ENCODE peak calls at places on chromosomes 12 and 14, in five cellular contexts. X is sigmoid colon, M is bronchial epithelial cell, G is RWPE1, R is AG10803. Q is an unnamed sample.

GRCh38 chr14:50955373-50956043 is 11.2 kb upstream of the PYGL start:
- DNase-seq in X (peak; percentile 85), M (peak; percentile 100), G (peak; percentile 96), R (peak; percentile 96), Q (peak; percentile 52)

GRCh38 chr14:20671597-20672283 is 12.6 kb upstream of the RNASE4 start:
- DNase-seq in X (no peak), M (peak; percentile 18), G (no peak), R (no peak), Q (no peak)

GRCh38 chr12:81083906-81084513 is 6.1 kb downstream of the ACSS3 start:
- DNase-seq in X (no peak), M (no peak), G (no peak), R (no peak), Q (no peak)

GRCh38 chr14:97077253-97077653 is 280.1 kb downstream of the VRK1 start:
- DNase-seq in X (peak; percentile 68), M (peak; percentile 86), G (peak; percentile 77), R (peak; percentile 88), Q (peak; percentile 43)

GRCh38 chr12:94535614-94535932 is 75.9 kb upstream of the CEP83 start:
- DNase-seq in X (no peak), M (no peak), G (no peak), R (no peak), Q (no peak)

GRCh38 chr14:92692822-92693226 is 55.6 kb downstream of the LGMN start:
- DNase-seq in X (peak; percentile 89), M (peak; percentile 33), G (no peak), R (no peak), Q (no peak)

GRCh38 chr14:21026251-21026987 is 1.6 kb upstream of the NDRG2 start:
- DNase-seq in X (peak; percentile 82), M (no peak), G (no peak), R (no peak), Q (no peak)

GRCh38 chr14:28609228-28609828 is 157.3 kb upstream of the FOXG1 start:
- DNase-seq in X (no peak), M (peak; percentile 47), G (peak; percentile 29), R (peak; percentile 0), Q (peak; percentile 10)

GRCh38 chr12:104213952-104214351 is 1.6 kb upstream of the TXNRD1 start:
- DNase-seq in X (no peak), M (no peak), G (no peak), R (peak; percentile 99), Q (no peak)

GRCh38 chr14:94126800-94127199 is 2.6 kb downstream of the IFI27L2 start:
- DNase-seq in X (peak; percentile 36), M (no peak), G (no peak), R (no peak), Q (no peak)

GRCh38 chr14:53347046-53347445 is 193.9 kb upstream of the DDHD1 start:
- DNase-seq in X (no peak), M (no peak), G (no peak), R (no peak), Q (no peak)

GRCh38 chr12:47377414-47378221 is 297.9 kb upstream of the AMIGO2 start:
- DNase-seq in X (peak; percentile 99), M (peak; percentile 87), G (peak; percentile 46), R (peak; percentile 100), Q (no peak)

GRCh38 chr14:44778562-44778961 is 183.2 kb downstream of the KLHL28 start:
- DNase-seq in X (no peak), M (peak; percentile 29), G (no peak), R (peak; percentile 51), Q (no peak)

GRCh38 chr12:114404451-114405198 is 1.3 kb downstream of the TBX5 start:
- DNase-seq in X (no peak), M (no peak), G (no peak), R (no peak), Q (peak; percentile 20)

GRCh38 chr12:39780527-39781446 is 161.2 kb upstream of the ABCD2 start:
- DNase-seq in X (no peak), M (peak; percentile 7), G (no peak), R (no peak), Q (no peak)

GRCh38 chr12:115956674-115957073 is 320.8 kb downstream of the MED13L start:
- DNase-seq in X (no peak), M (peak; percentile 12), G (no peak), R (no peak), Q (no peak)

GRCh38 chr12:56521590-56522371 is at the start of gene RBMS2:
- DNase-seq in X (peak; percentile 95), M (peak; percentile 85), G (peak; percentile 77), R (peak; percentile 91), Q (peak; percentile 62)

GRCh38 chr12:100356646-100357223 is at the start of gene SLC17A8:
- DNase-seq in X (no peak), M (no peak), G (no peak), R (no peak), Q (no peak)

GRCh38 chr14:55881577-55882241 is 236.5 kb upstream of the PELI2 start:
- DNase-seq in X (no peak), M (peak; percentile 16), G (peak; percentile 24), R (peak; percentile 36), Q (no peak)

GRCh38 chr12:85413266-85413665 is 133.2 kb downstream of the ALX1 start:
- DNase-seq in X (no peak), M (peak; percentile 16), G (no peak), R (no peak), Q (no peak)

GRCh38 chr14:95710106-95710505 is 3.8 kb downstream of the TCL1A start:
- DNase-seq in X (no peak), M (no peak), G (no peak), R (no peak), Q (no peak)

GRCh38 chr14:95711476-95712176 is 2.3 kb downstream of the TCL1A start:
- DNase-seq in X (no peak), M (no peak), G (no peak), R (no peak), Q (no peak)

GRCh38 chr14:95712398-95712797 is 1.5 kb downstream of the TCL1A start:
- DNase-seq in X (no peak), M (no peak), G (no peak), R (no peak), Q (no peak)

DNA sequence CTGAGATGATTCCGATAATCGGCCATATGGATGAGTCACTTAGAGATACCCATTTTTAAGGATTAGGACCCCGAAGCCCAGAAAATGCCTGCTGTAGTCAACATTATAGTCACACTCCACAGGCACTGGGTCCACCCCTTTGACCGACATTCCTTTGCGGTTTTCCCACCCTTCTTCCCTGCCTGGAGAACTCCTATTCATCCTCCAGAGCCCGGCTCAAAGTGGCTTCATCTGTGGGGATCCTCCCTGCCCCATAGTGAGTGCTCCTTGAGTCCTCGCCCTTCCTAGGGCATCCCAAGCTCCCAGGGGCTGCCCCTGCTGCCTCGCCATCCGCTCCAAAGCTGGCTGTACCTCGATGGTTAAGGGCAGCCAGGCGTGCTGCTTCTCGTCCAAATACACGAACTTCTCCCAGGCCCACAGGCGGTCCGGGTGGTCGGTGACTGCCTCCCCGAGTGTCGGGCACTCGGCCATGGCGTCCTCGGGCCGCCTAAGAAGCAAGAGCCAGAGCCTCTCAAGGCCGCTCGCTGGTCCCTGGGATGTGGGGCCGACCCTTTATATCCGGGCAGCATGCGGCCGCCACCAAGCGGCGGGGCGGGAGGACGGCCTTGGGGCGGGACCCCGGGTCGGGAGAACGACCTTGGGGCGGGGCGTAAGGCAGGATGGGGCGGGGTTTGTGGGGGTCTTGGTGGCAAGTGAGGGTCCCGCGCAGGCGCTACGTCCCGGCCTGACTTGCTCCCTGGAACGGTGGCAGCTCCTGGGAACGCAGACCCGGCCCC is at the start of gene TCL1A:
- DNase-seq in X (no peak), M (no peak), G (no peak), R (no peak), Q (peak; percentile 87)
- TF ChIP-seq CTCF in X (no peak), M (no peak), G (no peak), R (no peak), Q (peak; percentile 41)

DNA sequence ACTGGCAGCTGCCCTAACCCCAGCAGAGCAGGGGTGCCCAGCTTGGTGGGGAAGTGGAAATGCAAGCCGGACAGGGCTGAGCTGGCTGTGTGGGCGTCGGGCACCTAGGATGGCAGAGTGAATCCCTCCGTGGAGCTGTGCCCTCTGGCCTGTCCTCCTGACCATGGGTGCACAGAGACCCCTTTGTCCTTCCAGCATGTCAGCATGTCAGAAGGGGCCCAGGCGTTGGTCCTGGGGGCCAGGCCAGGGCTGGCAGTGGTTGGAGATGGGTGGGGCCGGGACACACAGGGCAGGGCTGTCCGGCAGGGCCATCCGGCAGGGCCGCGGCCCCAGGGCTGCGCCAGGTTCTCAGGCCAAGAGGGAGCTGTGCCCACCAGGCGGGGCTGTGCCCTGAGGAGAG is 8.8 kb upstream of the TEX22 start:
- DNase-seq in X (no peak), M (no peak), G (no peak), R (no peak), Q (no peak)
- TF ChIP-seq CTCF in X (no peak), M (no peak), G (no peak), R (no peak), Q (no peak)

GRCh38 chr14:34439090-34439489 is 22.9 kb downstream of the SPTSSA start:
- DNase-seq in X (no peak), M (no peak), G (no peak), R (no peak), Q (no peak)
- TF ChIP-seq CTCF in X (no peak), M (no peak), G (no peak), R (no peak), Q (no peak)

GRCh38 chr12:57640156-57641042 is 7.4 kb upstream of the B4GALNT1 start:
- DNase-seq in X (no peak), M (no peak), G (no peak), R (peak; percentile 13), Q (no peak)

GRCh38 chr12:57641699-57642442 is 8.9 kb upstream of the B4GALNT1 start:
- DNase-seq in X (no peak), M (no peak), G (no peak), R (no peak), Q (no peak)

GRCh38 chr12:57638096-57638495 is 5.1 kb upstream of the B4GALNT1 start:
- DNase-seq in X (no peak), M (no peak), G (no peak), R (no peak), Q (no peak)

GRCh38 chr12:57632898-57633825 is at the start of gene B4GALNT1:
- DNase-seq in X (peak; percentile 75), M (peak; percentile 26), G (peak; percentile 69), R (peak; percentile 48), Q (peak; percentile 88)

GRCh38 chr12:57637364-57637763 is 4.4 kb upstream of the B4GALNT1 start:
- DNase-seq in X (no peak), M (no peak), G (no peak), R (no peak), Q (no peak)
- TF ChIP-seq CTCF in X (no peak), M (no peak), G (no peak), R (no peak), Q (no peak)

DNA sequence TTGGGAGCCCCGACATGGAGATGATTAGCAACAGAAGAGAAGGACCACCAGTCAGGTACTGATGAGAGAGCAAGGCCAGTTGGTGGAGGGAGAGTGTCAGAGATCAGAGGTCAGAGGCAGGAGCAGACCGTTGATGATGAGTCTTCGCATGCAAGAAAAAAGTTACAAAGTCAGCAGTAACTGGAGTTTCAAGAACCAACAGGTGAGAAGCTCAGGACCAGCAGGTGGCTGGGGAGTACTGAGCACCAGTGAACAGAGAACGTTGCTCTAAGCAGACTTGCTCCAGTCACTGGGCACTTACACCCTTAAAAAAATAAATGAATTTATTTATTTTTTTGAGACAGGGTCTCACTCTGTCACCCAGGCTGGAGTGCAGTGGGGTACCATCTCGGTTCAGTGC is 44.5 kb upstream of the KCNA1 start:
- DNase-seq in X (no peak), M (no peak), G (no peak), R (no peak), Q (no peak)
- TF ChIP-seq CTCF in X (no peak), M (no peak), G (no peak), R (no peak), Q (no peak)

Q was measured in GM20000.